ENCODE peak calls at places on chromosomes 6 and 20, in four cellular contexts. H is H9, T is mesenchymal stem cell, F is mesendoderm. S is an unnamed sample.

GRCh38 chr20:953742-954141 is 37.6 kb upstream of the ANGPT4 start:
- DNase-seq in H (no peak), T (no peak), F (peak), S (no peak)

GRCh38 chr20:51871943-51872342 is 69.6 kb upstream of the SALL4 start:
- DNase-seq in H (no peak), T (no peak), F (no peak), S (no peak)

GRCh38 chr6:36130672-36131516 is 581 bp downstream of the MAPK13 start:
- DNase-seq in H (peak), T (no peak), F (peak), S (peak)

GRCh38 chr20:63097336-63097831 is 90.6 kb upstream of the BHLHE23 start:
- DNase-seq in H (peak), T (no peak), F (no peak), S (no peak)

GRCh38 chr6:158081657-158081935 is 86.5 kb downstream of the SERAC1 start:
- DNase-seq in H (no peak), T (no peak), F (no peak), S (no peak)

GRCh38 chr20:1887321-1887720 is 7.9 kb upstream of the SIRPA start:
- DNase-seq in H (no peak), T (no peak), F (no peak), S (no peak)

GRCh38 chr20:36919715-36920333 is 31.7 kb downstream of the SAMHD1 start:
- DNase-seq in H (no peak), T (peak), F (peak), S (peak)

GRCh38 chr20:51042064-51042463 is 19.2 kb upstream of the KCNG1 start:
- DNase-seq in H (peak), T (no peak), F (peak), S (no peak)

GRCh38 chr20:51470907-51471411 is 71.6 kb downstream of the NFATC2 start:
- DNase-seq in H (no peak), T (no peak), F (no peak), S (no peak)

GRCh38 chr6:111129003-111129402 is 41.7 kb downstream of the SLC16A10 start:
- DNase-seq in H (no peak), T (no peak), F (no peak), S (no peak)

GRCh38 chr6:866316-866715 is 173.4 kb upstream of the EXOC2 start:
- DNase-seq in H (no peak), T (no peak), F (no peak), S (no peak)

GRCh38 chr6:168215121-168215808 is 104.3 kb downstream of the DACT2 start:
- DNase-seq in H (no peak), T (no peak), F (no peak), S (no peak)

GRCh38 chr6:22106445-22106844 is 190.4 kb downstream of the PRL start:
- DNase-seq in H (no peak), T (no peak), F (no peak), S (no peak)

GRCh38 chr20:31665753-31666152 is 28.0 kb downstream of the COX4I2 start:
- DNase-seq in H (no peak), T (no peak), F (no peak), S (no peak)

GRCh38 chr20:53100476-53100911 is 128.3 kb downstream of the TSHZ2 start:
- DNase-seq in H (no peak), T (peak), F (no peak), S (peak)

GRCh38 chr6:146868671-146869209 is 270.0 kb downstream of the ADGB start:
- DNase-seq in H (no peak), T (no peak), F (no peak), S (no peak)

GRCh38 chr20:46044896-46045295 is 15.9 kb downstream of the SLC12A5 start:
- DNase-seq in H (no peak), T (no peak), F (no peak), S (no peak)

GRCh38 chr6:158467923-158468322 is 92.0 kb upstream of the TMEM181 start:
- DNase-seq in H (peak), T (no peak), F (peak), S (no peak)

GRCh38 chr6:153994811-153995210 is 44.2 kb upstream of the OPRM1 start:
- DNase-seq in H (no peak), T (no peak), F (peak), S (no peak)

GRCh38 chr20:58130574-58130973 is 97.9 kb downstream of the ANKRD60 start:
- DNase-seq in H (peak), T (no peak), F (no peak), S (peak)

GRCh38 chr6:30075094-30075986 is at the start of gene RNF39:
- DNase-seq in H (no peak), T (no peak), F (no peak), S (no peak)

GRCh38 chr20:50844430-50845100 is 49.7 kb downstream of the BCAS4 start:
- DNase-seq in H (no peak), T (peak), F (no peak), S (no peak)

GRCh38 chr6:105607624-105608392 is 204.9 kb upstream of the PREP start:
- DNase-seq in H (no peak), T (no peak), F (peak), S (no peak)

GRCh38 chr6:105606871-105607421 is 204.1 kb upstream of the PREP start:
- DNase-seq in H (no peak), T (no peak), F (peak), S (no peak)

GRCh38 chr6:105601541-105602174 is 198.8 kb upstream of the PREP start:
- DNase-seq in H (no peak), T (peak), F (peak), S (no peak)

GRCh38 chr6:105603779-105604592 is 201.1 kb upstream of the PREP start:
- DNase-seq in H (no peak), T (peak), F (no peak), S (no peak)

GRCh38 chr6:105604593-105604905 is 201.7 kb upstream of the PREP start:
- DNase-seq in H (no peak), T (no peak), F (no peak), S (no peak)
- H3K4me2 ChIP-seq in H (no peak), T (no peak), F (no peak), S (no peak)

DNA sequence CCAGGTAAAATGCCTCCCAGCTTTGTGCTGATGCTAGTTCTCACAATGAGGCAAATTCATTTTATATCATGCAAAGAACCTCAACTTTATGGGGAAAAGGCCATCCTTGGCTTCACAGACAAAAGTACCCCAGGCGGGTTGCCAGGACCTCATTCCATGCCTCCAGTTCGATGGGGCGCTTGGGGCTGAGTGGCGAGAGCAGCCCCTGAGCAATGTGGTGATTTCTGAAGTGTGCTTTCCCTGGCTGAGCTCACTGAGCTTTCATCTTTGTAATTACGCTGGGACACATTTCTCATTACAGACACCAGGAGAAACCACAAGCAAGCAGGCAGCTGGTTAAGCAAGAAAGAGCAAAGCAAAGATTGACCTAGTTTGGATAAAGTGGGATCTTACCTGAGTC is 301.5 kb upstream of the CDH4 start:
- DNase-seq in H (no peak), T (no peak), F (no peak), S (no peak)
- H2BK120ac ChIP-seq in H (no peak), T (no peak), F (no peak), S (no peak)

DNA sequence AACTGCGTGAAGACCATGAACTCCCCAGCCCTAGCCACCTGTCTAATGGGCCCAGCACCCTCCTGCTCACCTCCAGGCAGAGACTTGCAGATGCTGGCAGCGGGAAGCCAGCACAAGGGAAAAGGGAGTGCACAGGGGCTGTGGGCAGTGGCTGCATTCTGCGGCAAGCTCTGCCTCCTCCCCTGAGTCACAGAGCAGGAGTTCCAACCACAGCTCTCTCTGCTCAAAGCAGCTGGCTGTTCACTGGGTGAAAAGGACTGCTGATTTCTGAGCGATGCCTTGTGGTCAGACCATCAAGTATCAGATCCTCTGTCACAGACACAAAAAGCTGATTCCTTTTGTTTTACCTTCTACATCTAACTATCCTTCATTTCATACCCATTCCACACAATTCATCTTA is 10.5 kb downstream of the NKX2-2 start:
- DNase-seq in H (no peak), T (no peak), F (no peak), S (no peak)
- H3K4me2 ChIP-seq in H (no peak), T (no peak), F (no peak), S (no peak)

GRCh38 chr6:10722820-10723651 is at the start of gene TMEM14C:
- DNase-seq in H (peak), T (peak), F (peak), S (peak)
- H2BK120ac ChIP-seq in H (no peak), T (peak), F (no peak), S (no peak)

GRCh38 chr6:56841751-56842150 is 113.2 kb upstream of the BEND6 start:
- DNase-seq in H (no peak), T (no peak), F (no peak), S (no peak)
- H3K4me2 ChIP-seq in H (peak), T (peak), F (no peak), S (no peak)

DNA sequence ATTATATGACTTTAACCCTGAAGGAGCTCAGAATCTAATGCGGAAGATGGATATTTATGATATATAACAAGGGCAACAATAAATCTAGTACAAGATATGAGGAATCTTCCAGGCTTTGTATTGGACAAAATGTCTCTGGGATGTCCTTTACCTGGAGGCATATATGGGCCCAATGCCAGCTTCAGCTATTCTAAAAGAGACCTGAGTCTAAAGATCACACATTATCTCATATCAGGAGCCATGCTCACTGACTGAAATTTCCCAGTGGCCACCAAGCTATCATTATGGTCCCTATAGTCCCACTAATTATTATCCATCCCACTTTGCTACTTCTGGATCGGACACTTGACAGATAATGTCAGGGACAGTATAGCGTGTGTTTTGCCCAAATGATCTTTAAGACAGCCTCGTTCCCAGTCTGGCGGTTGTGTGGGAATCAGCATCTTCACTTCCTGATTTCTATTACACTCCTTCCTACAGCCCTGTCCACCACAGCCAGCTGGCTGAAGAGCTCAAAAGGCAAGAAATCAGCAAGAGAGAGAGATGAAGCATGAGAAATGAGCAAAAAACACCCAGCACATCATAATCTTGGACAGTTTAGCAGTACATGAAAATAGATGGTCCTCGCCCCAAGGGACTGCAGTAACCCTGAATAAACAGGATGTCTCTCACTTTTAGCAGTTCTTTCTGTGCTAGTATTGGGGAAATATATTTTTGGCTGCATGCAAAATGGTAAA is 34.9 kb downstream of the KLHL31 start:
- DNase-seq in H (no peak), T (no peak), F (no peak), S (no peak)
- H2BK120ac ChIP-seq in H (no peak), T (no peak), F (no peak), S (no peak)

DNA sequence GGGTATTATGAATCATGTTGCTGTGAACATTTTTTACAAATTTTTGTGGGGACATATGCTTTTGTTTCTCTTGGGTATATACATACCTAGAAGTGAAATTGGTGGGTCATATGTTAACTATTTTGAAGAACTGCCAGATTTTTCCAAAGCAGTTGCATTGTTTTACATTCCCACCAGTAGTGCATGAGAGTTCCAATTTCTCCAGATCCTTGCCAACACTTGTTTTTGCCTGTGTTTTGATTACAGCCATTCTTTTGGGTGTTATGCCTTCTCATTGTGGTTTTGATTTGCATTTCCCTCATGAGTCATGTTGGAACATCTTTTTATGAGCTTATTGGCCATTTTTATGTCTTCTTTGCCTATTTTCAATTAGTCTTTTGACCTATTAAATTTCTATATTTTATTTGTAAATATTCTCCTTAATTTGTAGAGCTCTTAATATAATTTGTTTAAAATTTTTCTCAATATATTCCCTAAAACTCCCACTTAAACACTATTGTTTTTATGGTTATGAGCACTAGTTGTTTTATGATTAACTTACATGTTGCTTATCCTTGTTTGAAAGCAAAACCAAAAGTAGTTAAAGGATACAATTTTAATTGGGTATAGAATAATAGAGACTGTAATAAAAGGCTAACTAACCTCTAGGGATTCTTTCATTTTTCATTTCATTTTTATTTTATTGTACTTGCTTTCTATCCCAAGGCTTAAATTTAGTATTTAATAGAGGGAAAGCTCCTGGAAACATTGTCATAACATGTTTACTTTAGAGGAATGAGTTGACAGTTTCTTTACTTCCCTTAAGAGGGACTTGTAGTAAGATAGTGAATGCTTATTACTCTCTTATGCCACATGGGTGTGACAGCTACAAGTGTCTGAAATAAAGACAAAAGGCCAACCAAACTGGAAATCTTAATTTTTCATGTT is 5.5 kb downstream of the UBR2 start:
- DNase-seq in H (no peak), T (peak), F (no peak), S (no peak)
- H3K4me2 ChIP-seq in H (no peak), T (no peak), F (no peak), S (no peak)

GRCh38 chr6:129586815-129587214 is 123.2 kb downstream of the ARHGAP18 start:
- DNase-seq in H (no peak), T (no peak), F (no peak), S (no peak)
- H2BK120ac ChIP-seq in H (no peak), T (no peak), F (no peak), S (no peak)

GRCh38 chr6:69690986-69691385 is 105.8 kb downstream of the LMBRD1 start:
- DNase-seq in H (no peak), T (no peak), F (no peak), S (no peak)

GRCh38 chr6:69693749-69694148 is 103.1 kb downstream of the LMBRD1 start:
- DNase-seq in H (no peak), T (no peak), F (no peak), S (no peak)

GRCh38 chr6:69699655-69700054 is 97.2 kb downstream of the LMBRD1 start:
- DNase-seq in H (no peak), T (no peak), F (no peak), S (no peak)

DNA sequence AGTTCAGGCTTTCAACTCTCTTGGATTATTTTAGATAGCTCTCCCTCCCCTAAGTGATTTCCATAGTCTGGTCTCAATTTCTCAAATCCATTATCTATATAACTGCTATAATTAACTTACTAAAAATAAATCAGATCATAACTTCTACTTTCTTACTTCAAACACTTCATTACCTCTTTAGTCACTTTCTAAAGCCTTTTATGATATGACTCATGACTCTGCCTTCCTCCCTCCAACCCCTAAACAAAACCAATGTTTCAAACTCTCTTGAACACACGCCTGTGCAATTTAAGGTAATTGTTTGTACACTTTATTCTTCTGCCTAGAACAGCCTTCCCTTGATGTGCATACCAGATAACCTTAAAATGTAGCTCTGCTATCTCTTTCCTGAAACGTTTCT is 100.5 kb downstream of the LMBRD1 start:
- DNase-seq in H (no peak), T (peak), F (no peak), S (no peak)
- H3K4me2 ChIP-seq in H (no peak), T (no peak), F (no peak), S (no peak)

DNA sequence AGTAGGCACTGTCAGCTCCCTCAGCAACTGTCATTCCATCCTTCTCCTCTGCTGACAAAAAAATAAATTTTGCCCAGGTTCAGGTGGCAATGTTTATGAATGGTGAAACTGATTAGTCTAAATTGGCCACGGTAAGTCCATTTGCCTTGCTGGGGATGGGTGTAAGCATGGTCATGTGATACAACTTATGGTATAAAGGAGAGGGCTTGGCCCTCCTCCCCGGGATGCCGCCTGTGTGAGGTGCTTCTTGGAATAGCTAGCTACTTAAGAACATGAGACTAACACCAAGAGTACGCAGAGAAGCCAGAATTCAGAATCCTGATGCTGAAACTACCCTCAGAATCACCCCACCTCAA is 94.4 kb upstream of the MAP7 start:
- DNase-seq in H (no peak), T (no peak), F (no peak), S (no peak)
- H2BK120ac ChIP-seq in H (no peak), T (no peak), F (no peak), S (no peak)

S was measured in neuronal stem cell.